ENCODE peak calls at places on chromosomes 1 and 21, in four cellular contexts. R is GM12878, P is K562, Y is HepG2. L is an unnamed sample.

GRCh38 chr21:45818276-45818903 is 163.2 kb upstream of the COL6A1 start:
- DNase-seq in R (no peak), P (no peak), Y (no peak), L (no peak)

GRCh38 chr1:197637406-197637805 is 137.9 kb downstream of the DENND1B start:
- DNase-seq in R (no peak), P (no peak), Y (no peak), L (no peak)

GRCh38 chr1:54002544-54003248 is 15.3 kb downstream of the LDLRAD1 start:
- DNase-seq in R (no peak), P (no peak), Y (no peak), L (no peak)

GRCh38 chr1:44714532-44714931 is 16.4 kb downstream of the RNU5D-1 start:
- DNase-seq in R (no peak), P (no peak), Y (no peak), L (no peak)

GRCh38 chr1:32702599-32703478 is at the start of gene SYNC:
- DNase-seq in R (no peak), P (peak; percentile 98), Y (no peak), L (peak; percentile 68)

GRCh38 chr1:32580348-32581017 is 41.3 kb downstream of the ZBTB8A start:
- DNase-seq in R (no peak), P (no peak), Y (no peak), L (no peak)

GRCh38 chr1:113146242-113147072 is 73.5 kb downstream of the LRIG2 start:
- DNase-seq in R (no peak), P (peak; percentile 40), Y (peak; percentile 87), L (no peak)

GRCh38 chr1:12174789-12175455 is 8.1 kb downstream of the TNFRSF1B start:
- DNase-seq in R (no peak), P (peak; percentile 80), Y (no peak), L (no peak)

GRCh38 chr1:226372885-226373284 is 35.0 kb downstream of the PARP1 start:
- DNase-seq in R (no peak), P (no peak), Y (no peak), L (no peak)

GRCh38 chr1:238226805-238227204 is 336.1 kb upstream of the ZP4 start:
- DNase-seq in R (no peak), P (no peak), Y (no peak), L (no peak)

GRCh38 chr1:215599418-215599817 is 32.3 kb downstream of the KCTD3 start:
- DNase-seq in R (no peak), P (no peak), Y (no peak), L (peak; percentile 33)

GRCh38 chr1:1954831-1955441 is 35.9 kb upstream of the TMEM52 start:
- DNase-seq in R (no peak), P (peak; percentile 56), Y (no peak), L (peak; percentile 58)

GRCh38 chr1:79197421-79197820 is 190.9 kb upstream of the ADGRL4 start:
- DNase-seq in R (no peak), P (no peak), Y (no peak), L (peak; percentile 19)

GRCh38 chr1:222539951-222540597 is 7.8 kb downstream of the HHIPL2 start:
- DNase-seq in R (no peak), P (no peak), Y (no peak), L (no peak)

GRCh38 chr1:2215909-2216766 is 12.0 kb upstream of the SKI start:
- DNase-seq in R (no peak), P (no peak), Y (no peak), L (no peak)

GRCh38 chr1:207803678-207804077 is 51.8 kb downstream of the CD46 start:
- DNase-seq in R (no peak), P (no peak), Y (no peak), L (no peak)

GRCh38 chr1:47867447-47868347 is 129.5 kb downstream of the TRABD2B start:
- DNase-seq in R (no peak), P (no peak), Y (peak; percentile 56), L (no peak)

GRCh38 chr21:44947111-44947929 is 7.5 kb downstream of the SLX9 start:
- DNase-seq in R (no peak), P (peak; percentile 56), Y (no peak), L (no peak)

GRCh38 chr1:172826096-172826741 is 167.3 kb downstream of the FASLG start:
- DNase-seq in R (no peak), P (no peak), Y (peak; percentile 21), L (peak; percentile 41)

GRCh38 chr1:34547043-34547674 is 207.7 kb upstream of the GJB5 start:
- DNase-seq in R (no peak), P (no peak), Y (peak; percentile 37), L (peak; percentile 25)

GRCh38 chr1:47941609-47942237 is 55.5 kb downstream of the TRABD2B start:
- DNase-seq in R (no peak), P (no peak), Y (peak; percentile 43), L (no peak)

GRCh38 chr1:51859333-51859732 is 19.2 kb downstream of the NRDC start:
- DNase-seq in R (no peak), P (no peak), Y (no peak), L (no peak)

GRCh38 chr21:17931080-17931479 is 111.9 kb upstream of the C21orf91 start:
- DNase-seq in R (peak; percentile 8), P (no peak), Y (peak; percentile 6), L (no peak)

GRCh38 chr1:6603424-6603850 is 768 bp upstream of the KLHL21 start:
- DNase-seq in R (no peak), P (no peak), Y (peak; percentile 54), L (no peak)

GRCh38 chr1:183163311-183163710 is 22.8 kb upstream of the LAMC2 start:
- DNase-seq in R (no peak), P (no peak), Y (no peak), L (no peak)

GRCh38 chr1:23065385-23065784 is 46.1 kb downstream of the KDM1A start:
- DNase-seq in R (no peak), P (no peak), Y (no peak), L (no peak)

GRCh38 chr1:167714098-167714850 is 7.5 kb upstream of the MPZL1 start:
- DNase-seq in R (peak; percentile 85), P (peak; percentile 86), Y (peak; percentile 68), L (peak; percentile 82)

GRCh38 chr21:44740721-44741120 is 29.3 kb upstream of the TSPEAR start:
- DNase-seq in R (no peak), P (no peak), Y (no peak), L (no peak)

DNA sequence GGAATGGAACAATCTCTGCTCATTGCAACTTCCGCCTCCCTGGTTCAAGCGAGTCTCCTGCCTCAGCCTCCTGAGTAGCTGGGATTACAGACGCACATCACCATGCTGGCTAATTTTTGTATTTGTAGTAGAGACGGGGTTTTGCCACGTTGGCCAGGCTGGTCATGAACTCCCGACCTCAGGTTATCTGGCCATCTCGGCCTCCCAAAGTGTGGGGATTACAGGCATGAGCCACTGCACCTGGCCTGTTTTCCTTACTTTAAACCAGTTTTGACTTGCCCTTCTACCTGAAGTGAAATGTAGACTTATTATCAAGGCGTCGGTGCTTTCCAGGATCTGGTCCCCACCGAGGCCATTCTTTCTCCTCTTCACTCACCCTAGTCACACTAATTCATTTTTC is 141.8 kb downstream of the DYRK1A start:
- DNase-seq in R (no peak), P (no peak), Y (no peak), L (no peak)
- TF ChIP-seq BHLHE40 in R (no peak), P (no peak), Y (no peak), L (no peak)

GRCh38 chr21:41973861-41974751 is 20.3 kb upstream of the C2CD2 start:
- DNase-seq in R (no peak), P (peak; percentile 43), Y (peak; percentile 50), L (peak; percentile 41)
- TF ChIP-seq FOXK2 in R (no peak), P (no peak), Y (no peak), L (no peak)

GRCh38 chr1:117147856-117148588 is 26.5 kb upstream of the TRIM45 start:
- DNase-seq in R (no peak), P (no peak), Y (no peak), L (peak; percentile 39)

GRCh38 chr1:117146067-117146466 is 24.5 kb upstream of the TRIM45 start:
- DNase-seq in R (no peak), P (no peak), Y (no peak), L (no peak)

GRCh38 chr1:117146570-117147340 is 25.2 kb upstream of the TRIM45 start:
- DNase-seq in R (no peak), P (no peak), Y (no peak), L (peak; percentile 59)

GRCh38 chr1:117147341-117147831 is 25.8 kb upstream of the TRIM45 start:
- DNase-seq in R (no peak), P (no peak), Y (no peak), L (no peak)

GRCh38 chr1:117150316-117150715 is 28.8 kb upstream of the TRIM45 start:
- DNase-seq in R (no peak), P (no peak), Y (no peak), L (no peak)
- TF ChIP-seq BHLHE40 in R (no peak), P (no peak), Y (no peak), L (no peak)

GRCh38 chr1:19616489-19616888 is 27.6 kb upstream of the NBL1 start:
- DNase-seq in R (no peak), P (no peak), Y (no peak), L (no peak)
- TF ChIP-seq FOXK2 in R (no peak), P (no peak), Y (no peak), L (no peak)

GRCh38 chr1:70778934-70779333 is 268.7 kb downstream of the PTGER3 start:
- DNase-seq in R (no peak), P (no peak), Y (no peak), L (no peak)

GRCh38 chr1:70778056-70778762 is 269.4 kb downstream of the PTGER3 start:
- DNase-seq in R (no peak), P (no peak), Y (no peak), L (no peak)

DNA sequence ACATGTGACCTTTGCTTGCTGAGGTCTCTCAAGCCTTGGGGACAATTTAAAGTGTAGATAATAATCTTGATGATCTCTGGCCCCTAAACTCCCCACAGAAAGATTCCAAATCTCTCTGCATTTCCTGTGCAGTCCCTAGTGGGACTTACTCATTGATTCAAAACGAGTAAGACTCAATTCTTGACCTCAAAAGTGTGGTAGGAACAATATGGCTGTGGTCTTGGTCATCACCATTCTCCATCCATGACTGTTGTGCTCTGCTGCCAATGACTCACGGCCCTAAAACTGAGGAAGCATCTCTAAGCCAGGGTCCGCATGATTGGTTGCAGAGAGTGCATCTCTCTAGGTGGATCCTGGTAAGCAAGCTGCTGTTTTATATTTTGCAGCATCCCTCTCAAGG is 268.0 kb downstream of the PTGER3 start:
- DNase-seq in R (no peak), P (no peak), Y (no peak), L (no peak)
- TF ChIP-seq BHLHE40 in R (no peak), P (no peak), Y (no peak), L (no peak)

GRCh38 chr1:20658166-20658915 is 2.8 kb downstream of the DDOST start:
- DNase-seq in R (no peak), P (no peak), Y (no peak), L (no peak)
- TF ChIP-seq FOXK2 in R (no peak), P (no peak), Y (no peak), L (no peak)

GRCh38 chr1:59115865-59116264 is 181.0 kb upstream of the FGGY start:
- DNase-seq in R (no peak), P (no peak), Y (no peak), L (no peak)

GRCh38 chr1:59113876-59114457 is 182.9 kb upstream of the FGGY start:
- DNase-seq in R (no peak), P (no peak), Y (no peak), L (no peak)

GRCh38 chr1:59122527-59122926 is 174.4 kb upstream of the FGGY start:
- DNase-seq in R (no peak), P (no peak), Y (no peak), L (no peak)

GRCh38 chr1:59116920-59117542 is 179.9 kb upstream of the FGGY start:
- DNase-seq in R (no peak), P (no peak), Y (no peak), L (no peak)
- TF ChIP-seq BHLHE40 in R (no peak), P (no peak), Y (no peak), L (no peak)

GRCh38 chr1:68232354-68233148 is at the start of gene WLS:
- DNase-seq in R (no peak), P (no peak), Y (no peak), L (peak; percentile 86)
- TF ChIP-seq FOXK2 in R (no peak), P (no peak), Y (no peak), L (no peak)

L was measured in HEK293T.